ENCODE peak calls at places on chromosomes 16 and 17, in six cellular contexts. A is mesendoderm, S is H1, W is neuronal stem cell, G is IMR-90, O is mesenchymal stem cell. H is an unnamed sample.

GRCh38 chr17:2068101-2068518 is 13.2 kb downstream of the HIC1 start:
- DNase-seq in G (peak), O (peak), W (no peak), A (no peak), S (no peak), H (no peak)

GRCh38 chr17:61467416-61468262 is 15.4 kb downstream of the TBX4 start:
- DNase-seq in G (peak), S (peak), A (peak), O (peak), W (no peak), H (peak)

GRCh38 chr17:887842-888214 is 91.7 kb downstream of the NXN start:
- DNase-seq in W (no peak), G (no peak), A (no peak), O (no peak), S (no peak), H (no peak)

GRCh38 chr17:6573982-6574688 is 17.8 kb upstream of the PITPNM3 start:
- DNase-seq in A (no peak), G (no peak), O (no peak), S (peak), W (no peak), H (no peak)

GRCh38 chr17:80265205-80266068 is 4.8 kb downstream of the RNF213 start:
- DNase-seq in O (no peak), A (no peak), S (no peak), W (no peak), G (no peak), H (no peak)

GRCh38 chr16:15495898-15496297 is 61.5 kb downstream of the BMERB1 start:
- DNase-seq in W (no peak), G (no peak), A (no peak), S (no peak), O (no peak), H (no peak)

GRCh38 chr16:66603537-66604375 is 748 bp upstream of the CMTM3 start:
- DNase-seq in A (peak), S (peak), O (peak), G (peak), W (peak), H (peak)

GRCh38 chr17:77322534-77323412 is 182.0 kb downstream of the SEC14L1 start:
- DNase-seq in S (no peak), A (peak), G (peak), W (peak), O (peak), H (peak)

GRCh38 chr17:40615989-40616476 is 31.6 kb downstream of the SMARCE1 start:
- DNase-seq in G (no peak), W (no peak), A (no peak), O (no peak), S (no peak), H (no peak)

GRCh38 chr16:77589071-77589755 is 133.1 kb upstream of the NUDT7 start:
- DNase-seq in G (no peak), O (peak), A (no peak), S (no peak), W (no peak), H (no peak)

GRCh38 chr16:88380619-88381018 is 2.1 kb upstream of the ZNF469 start:
- DNase-seq in O (no peak), G (no peak), S (no peak), W (no peak), A (no peak), H (no peak)

GRCh38 chr17:74360993-74361612 is 565 bp downstream of the BTBD17 start:
- DNase-seq in W (peak), G (peak), O (no peak), S (no peak), A (peak), H (no peak)

GRCh38 chr16:18783430-18784341 is 6.4 kb downstream of the RPS15A start:
- DNase-seq in A (no peak), S (no peak), W (no peak), G (no peak), O (no peak), H (no peak)

GRCh38 chr17:40192961-40193360 is 15.7 kb downstream of the RAPGEFL1 start:
- DNase-seq in G (no peak), O (no peak), S (no peak), A (no peak), W (no peak), H (no peak)

GRCh38 chr16:86671486-86672214 is 93.3 kb downstream of the FOXL1 start:
- DNase-seq in W (no peak), O (peak), A (no peak), G (peak), S (no peak), H (no peak)

GRCh38 chr16:86670835-86671234 is 92.5 kb downstream of the FOXL1 start:
- DNase-seq in O (no peak), G (no peak), S (no peak), W (no peak), A (no peak), H (no peak)

GRCh38 chr16:86672215-86672863 is 94.0 kb downstream of the FOXL1 start:
- DNase-seq in G (no peak), W (no peak), S (no peak), A (no peak), O (no peak), H (no peak)

GRCh38 chr16:86673956-86674453 is 95.7 kb downstream of the FOXL1 start:
- DNase-seq in A (no peak), G (no peak), W (no peak), O (no peak), S (no peak), H (no peak)

GRCh38 chr16:86673090-86673955 is 95.0 kb downstream of the FOXL1 start:
- DNase-seq in O (no peak), A (no peak), G (no peak), S (no peak), W (no peak), H (no peak)
- H2BK15ac ChIP-seq in O (no peak), A (no peak), G (no peak), S (no peak), W (no peak), H (no peak)

GRCh38 chr16:3729161-3730112 is 12.1 kb upstream of the TRAP1 start:
- DNase-seq in W (no peak), G (no peak), A (no peak), S (no peak), O (no peak), H (no peak)
- H2BK15ac ChIP-seq in W (no peak), G (no peak), A (no peak), S (no peak), O (no peak), H (no peak)

GRCh38 chr16:89936508-89936907 is 12.0 kb upstream of the DEF8 start:
- DNase-seq in O (no peak), S (no peak), W (no peak), G (no peak), A (no peak), H (no peak)

GRCh38 chr16:89934611-89935553 is 11.7 kb downstream of the TUBB3 start:
- DNase-seq in W (no peak), G (no peak), A (no peak), O (no peak), S (no peak), H (no peak)

GRCh38 chr16:89936034-89936433 is 12.5 kb upstream of the DEF8 start:
- DNase-seq in O (no peak), G (no peak), A (no peak), W (no peak), S (no peak), H (no peak)

GRCh38 chr16:89931305-89931896 is 8.3 kb downstream of the TUBB3 start:
- DNase-seq in W (no peak), S (no peak), A (no peak), O (no peak), G (no peak), H (no peak)

DNA sequence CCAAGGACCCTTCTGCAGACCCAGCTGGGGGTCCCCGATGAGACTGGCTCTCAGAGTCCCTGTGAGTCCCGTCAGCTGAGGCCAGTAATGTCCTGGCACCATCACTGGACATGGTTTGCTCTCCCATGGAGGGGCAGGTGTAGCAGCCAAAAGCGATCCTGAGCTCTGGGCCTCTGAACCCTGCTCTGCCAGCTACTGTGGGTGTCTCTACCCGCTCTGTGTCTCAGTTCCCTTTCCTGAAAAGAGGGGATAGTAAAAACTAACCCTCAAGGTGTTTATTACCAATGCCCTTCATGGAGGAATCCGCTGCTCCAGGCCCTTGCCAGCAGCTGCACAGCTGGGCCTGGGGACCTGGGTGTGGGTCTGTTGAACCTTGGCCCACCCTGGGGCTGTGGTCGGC is 8.8 kb downstream of the TUBB3 start:
- DNase-seq in S (no peak), W (no peak), G (no peak), O (no peak), A (no peak), H (no peak)
- H2BK15ac ChIP-seq in S (no peak), W (no peak), G (no peak), O (no peak), A (no peak), H (no peak)

GRCh38 chr17:30969989-30970680 is 704 bp upstream of the RNF135 start:
- DNase-seq in W (no peak), S (peak), A (peak), O (no peak), G (no peak), H (peak)
- H2BK15ac ChIP-seq in W (no peak), S (no peak), A (peak), O (peak), G (peak), H (no peak)